ENCODE peak calls at places on chromosomes 2 and 18, in ten cellular contexts. G is lung; N is coronary artery; L is endothelial cell of umbilical vein; W is IMR-90; M is heart left ventricle; K is colonic mucosa; J is prostate gland; O is CD8-positive, alpha-beta T cell; A is AG04450. E is an unnamed sample.
A peak's percentile ranks its signal among the peaks of the same experiment; 100 is the strongest.

GRCh38 chr2:18799397-18799796 is 210.0 kb upstream of the NT5C1B start:
- DNase-seq in G (no peak), J (no peak), L (no peak), N (no peak), A (no peak), M (no peak), W (peak; percentile 50), O (no peak), K (no peak), E (peak; percentile 20)

GRCh38 chr18:33440384-33441043 is at the start of gene CCDC178:
- DNase-seq in W (peak; percentile 4), L (peak; percentile 6), K (no peak), J (peak; percentile 6), M (peak; percentile 5), G (peak; percentile 30), N (no peak), O (no peak), A (no peak), E (peak; percentile 30)

GRCh38 chr2:35035883-35036282 is 1319.7 kb upstream of the CRIM1 start:
- DNase-seq in J (no peak), N (no peak), A (no peak), M (no peak), W (no peak), L (no peak), G (no peak), K (no peak), O (no peak), E (no peak)

GRCh38 chr2:226048625-226049024 is 649.1 kb downstream of the NYAP2 start:
- DNase-seq in G (no peak), J (no peak), K (no peak), M (no peak), W (peak; percentile 91), O (no peak), L (peak; percentile 31), N (no peak), A (peak; percentile 68), E (peak; percentile 83)

GRCh38 chr18:59536181-59536580 is 161.0 kb downstream of the CCBE1 start:
- DNase-seq in J (no peak), K (no peak), O (no peak), N (no peak), M (no peak), W (peak; percentile 47), G (no peak), A (no peak), L (no peak), E (no peak)

GRCh38 chr2:20050712-20051517 is 513 bp downstream of the LAPTM4A start:
- DNase-seq in J (peak; percentile 45), K (peak; percentile 77), W (peak; percentile 65), N (peak; percentile 76), G (peak; percentile 56), O (peak; percentile 2), M (peak; percentile 56), L (peak; percentile 75), A (no peak), E (peak; percentile 71)

GRCh38 chr2:10329584-10329879 is 26.8 kb downstream of the HPCAL1 start:
- DNase-seq in N (no peak), O (no peak), L (no peak), J (no peak), G (no peak), K (no peak), M (no peak), A (no peak), W (no peak), E (no peak)

GRCh38 chr2:218465987-218466633 is 47.2 kb downstream of the VIL1 start:
- DNase-seq in N (no peak), W (peak; percentile 36), G (no peak), M (no peak), A (no peak), L (peak; percentile 52), O (no peak), K (no peak), J (no peak), E (peak; percentile 60)

GRCh38 chr2:143732931-143733330 is 603.7 kb downstream of the ARHGAP15 start:
- DNase-seq in K (no peak), G (no peak), O (no peak), M (no peak), A (no peak), L (no peak), W (no peak), N (no peak), J (no peak), E (no peak)

GRCh38 chr2:25369439-25369838 is 27.7 kb upstream of the DNMT3A start:
- DNase-seq in M (no peak), K (no peak), O (no peak), J (no peak), A (no peak), L (no peak), W (no peak), G (no peak), N (no peak), E (no peak)

GRCh38 chr2:24452499-24452878 is 38.6 kb upstream of the NCOA1 start:
- DNase-seq in N (no peak), K (peak; percentile 26), A (no peak), L (no peak), W (no peak), G (no peak), M (no peak), O (no peak), J (no peak), E (no peak)

GRCh38 chr2:63861220-63861822 is 19.6 kb downstream of the UGP2 start:
- DNase-seq in A (no peak), L (peak; percentile 79), W (peak; percentile 58), N (no peak), O (peak; percentile 48), G (peak; percentile 42), K (peak; percentile 58), J (peak; percentile 29), M (peak; percentile 48), E (peak; percentile 81)

DNA sequence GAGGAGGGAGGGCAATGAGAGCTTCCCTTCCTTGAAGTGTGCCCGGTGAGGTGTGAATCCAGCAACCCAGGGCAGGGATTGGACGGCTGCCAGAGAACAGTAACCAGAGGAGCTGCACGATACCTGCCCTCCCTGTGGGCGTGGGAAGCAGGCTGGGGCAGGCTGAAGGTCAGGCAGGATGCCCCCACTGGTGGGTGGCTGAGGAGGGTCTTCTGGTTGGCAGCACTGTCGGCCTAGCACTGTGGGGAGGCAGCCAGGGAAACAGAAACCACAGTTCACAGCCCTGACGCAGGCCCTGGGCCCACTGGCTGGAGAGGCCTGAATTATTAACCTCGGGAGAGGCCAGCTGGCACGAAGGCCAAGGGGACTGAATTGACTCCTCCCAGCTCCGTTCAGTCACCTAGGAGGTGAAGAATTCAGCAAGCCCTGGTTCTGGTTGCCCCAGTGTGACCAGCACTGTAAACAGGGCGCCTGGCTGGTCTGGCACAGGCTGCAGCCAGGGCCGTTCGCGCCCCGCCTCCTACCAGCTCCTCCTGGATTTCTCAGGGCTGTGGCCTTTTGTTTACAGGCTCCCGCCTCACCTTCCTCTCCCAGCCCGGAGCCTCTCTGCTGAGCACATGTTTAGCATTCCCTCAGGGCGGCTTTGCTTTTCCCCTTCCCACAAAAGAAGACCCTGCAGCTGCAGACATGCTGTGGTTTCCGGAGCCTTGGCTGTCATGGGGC is 97.7 kb downstream of the B3GNT2 start:
- DNase-seq in K (peak; percentile 95), N (no peak), J (peak; percentile 83), L (peak; percentile 50), A (no peak), M (peak; percentile 54), O (no peak), G (peak; percentile 80), W (no peak), E (no peak)
- H3K4me3 ChIP-seq in K (no peak overlapping the region), N (peak overlapping the region; percentile 46), J (no peak overlapping the region), L (no peak overlapping the region), A (no peak overlapping the region), M (no peak overlapping the region), O (no peak overlapping the region), G (no peak overlapping the region), W (no peak overlapping the region), E (no peak overlapping the region)

DNA sequence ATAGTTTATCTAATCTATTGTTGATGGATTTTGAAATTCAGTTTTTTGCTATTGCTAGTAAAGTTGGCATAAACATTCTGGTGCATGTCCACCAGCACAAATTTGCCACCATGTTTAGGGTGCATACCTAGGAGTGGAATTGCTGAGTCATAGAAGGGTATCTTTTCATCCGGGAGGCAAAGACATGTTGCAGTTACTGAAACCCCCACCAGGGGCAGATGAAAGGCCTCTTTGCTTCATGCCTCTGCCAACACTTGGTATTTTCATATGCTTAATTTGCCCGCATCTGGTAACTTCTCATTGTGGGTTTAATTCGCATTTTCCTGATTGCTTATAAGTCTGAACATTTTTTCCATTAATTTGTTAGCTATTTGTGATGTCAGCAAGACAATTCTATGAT is 8.2 kb downstream of the DCC start:
- DNase-seq in L (no peak), M (no peak), A (no peak), N (no peak), W (no peak), O (no peak), G (no peak), K (no peak), J (no peak), E (peak; percentile 16)
- TF ChIP-seq CTCF in L (no peak), M (no peak), A (peak; percentile 40), N (no peak), W (no peak), O (no peak), G (no peak), K (peak; percentile 26), J (no peak), E (peak; percentile 38)

DNA sequence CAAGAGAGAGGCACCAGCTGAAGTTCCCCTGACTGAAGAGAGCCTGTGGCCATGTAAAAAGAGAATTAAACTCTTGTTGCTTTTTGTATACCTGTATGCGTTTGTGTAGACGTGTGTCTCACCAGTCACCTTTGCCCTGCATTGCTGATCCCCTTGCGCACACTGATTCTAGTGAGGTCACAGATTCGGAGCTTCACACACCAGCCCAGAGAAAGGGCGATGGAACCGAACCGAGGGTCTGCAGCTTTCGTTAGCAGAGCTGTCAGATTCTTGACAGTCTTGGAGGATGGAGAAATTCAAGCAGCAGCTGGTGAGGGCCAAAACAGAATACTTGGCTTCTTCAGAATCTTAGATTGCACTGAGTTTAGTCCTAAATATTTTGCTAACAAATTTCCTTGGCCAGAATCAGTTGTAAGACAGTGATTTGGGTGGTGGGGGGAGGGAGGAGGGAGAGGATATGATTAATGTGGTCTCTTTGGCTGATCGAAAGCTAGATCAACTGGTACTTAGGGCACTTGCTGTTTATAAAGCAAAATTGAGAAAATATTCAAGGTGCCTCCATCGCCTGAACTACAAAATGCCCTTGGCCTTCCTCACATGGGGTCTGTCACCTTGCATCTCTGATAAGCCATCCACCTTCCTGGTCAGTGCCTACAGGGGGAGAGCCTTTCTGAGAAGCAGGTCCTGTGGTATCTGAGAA is 123.4 kb downstream of the CABLES1 start:
- DNase-seq in O (no peak), W (no peak), A (no peak), L (peak; percentile 56), K (no peak), N (no peak), M (no peak), G (no peak), J (no peak), E (no peak)
- H3K4me3 ChIP-seq in O (no peak overlapping the region), W (no peak overlapping the region), A (no peak overlapping the region), L (no peak overlapping the region), K (no peak overlapping the region), N (no peak overlapping the region), M (no peak overlapping the region), G (no peak overlapping the region), J (no peak overlapping the region), E (no peak overlapping the region)

DNA sequence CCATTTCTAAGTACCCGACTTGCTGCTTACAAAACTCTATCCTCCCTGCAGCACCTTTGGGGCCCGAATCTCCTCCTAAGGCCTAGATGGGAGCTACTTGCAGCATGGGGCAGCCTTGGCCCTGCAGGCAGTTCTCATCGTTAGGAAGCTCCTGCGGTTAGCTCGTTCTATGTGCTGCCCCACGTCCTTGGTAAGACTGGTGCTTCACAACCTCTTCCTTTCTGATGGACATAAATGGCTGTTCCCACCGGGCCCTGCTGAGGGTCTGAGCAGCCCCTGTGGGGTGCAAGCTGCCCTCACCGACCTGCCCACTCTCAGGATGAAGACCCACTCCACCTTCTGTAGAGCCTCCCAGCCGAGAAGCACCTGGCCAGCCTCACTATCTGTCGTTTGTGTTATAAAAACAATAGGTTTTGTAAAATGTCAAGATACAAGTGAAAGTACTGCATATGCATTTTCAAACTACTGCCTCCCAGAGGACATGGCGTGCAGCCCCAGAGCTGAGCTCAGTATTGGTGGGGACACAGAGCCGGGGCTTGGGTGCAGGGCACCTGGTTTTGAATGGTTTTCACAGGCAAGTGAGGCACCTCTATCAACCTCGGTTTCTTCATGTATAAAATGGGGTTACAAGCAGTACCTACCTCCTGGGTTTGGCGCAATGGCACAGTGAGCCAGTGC is 19.4 kb downstream of the OTOF start:
- DNase-seq in A (no peak), W (no peak), K (no peak), O (no peak), M (no peak), G (no peak), J (no peak), N (no peak), L (no peak), E (no peak)
- TF ChIP-seq CTCF in A (no peak), W (no peak), K (no peak), O (no peak), M (no peak), G (no peak), J (no peak), N (no peak), L (no peak), E (no peak)